ENCODE peak calls at places on chromosomes 12 and 14, in ten cellular contexts. K, E, L, R, G, U, N, W, B and T are unnamed samples.

GRCh38 chr12:121657305-121658008 is 12.0 kb downstream of the MORN3 start:
- DNase-seq in K (no peak), E (no peak), L (no peak), R (no peak), G (no peak), U (no peak), N (no peak), W (no peak), B (no peak), T (no peak)

GRCh38 chr14:24338843-24339242 is 948 bp downstream of the RIPK3 start:
- DNase-seq in K (no peak), E (no peak), L (no peak), R (no peak), G (no peak), U (no peak), N (no peak), W (no peak), B (no peak), T (no peak)

GRCh38 chr14:23861666-23862065 is 91.9 kb upstream of the DHRS4 start:
- DNase-seq in K (no peak), E (peak), L (no peak), R (no peak), G (no peak), U (peak), N (no peak), W (no peak), B (no peak), T (peak)

GRCh38 chr14:76923422-76924362 is 97.5 kb downstream of the LRRC74A start:
- DNase-seq in K (no peak), E (no peak), L (no peak), R (no peak), G (peak), U (no peak), N (no peak), W (no peak), B (no peak), T (no peak)

GRCh38 chr12:71780207-71780822 is 25.7 kb downstream of the RAB21 start:
- DNase-seq in K (peak), E (peak), L (peak), R (no peak), G (no peak), U (peak), N (no peak), W (peak), B (peak), T (peak)

GRCh38 chr14:88604213-88604612 is 41.4 kb downstream of the ZC3H14 start:
- DNase-seq in K (no peak), E (no peak), L (no peak), R (no peak), G (no peak), U (no peak), N (no peak), W (no peak), B (no peak), T (no peak)

GRCh38 chr12:46977976-46978375 is 101.4 kb upstream of the PCED1B start:
- DNase-seq in K (no peak), E (no peak), L (no peak), R (no peak), G (no peak), U (no peak), N (no peak), W (no peak), B (no peak), T (no peak)

GRCh38 chr12:10033783-10034381 is 3.4 kb downstream of the CLEC9A start:
- DNase-seq in K (no peak), E (no peak), L (no peak), R (no peak), G (no peak), U (no peak), N (no peak), W (no peak), B (no peak), T (no peak)

GRCh38 chr14:92986254-92987147 is 63.6 kb downstream of the CHGA start:
- DNase-seq in K (no peak), E (no peak), L (no peak), R (no peak), G (no peak), U (peak), N (peak), W (no peak), B (no peak), T (peak)

GRCh38 chr12:113392988-113393579 is 10.6 kb downstream of the SDS start:
- DNase-seq in K (no peak), E (no peak), L (no peak), R (no peak), G (peak), U (peak), N (no peak), W (no peak), B (no peak), T (no peak)

GRCh38 chr12:107684029-107684790 is 1.4 kb upstream of the PWP1 start:
- DNase-seq in K (no peak), E (no peak), L (no peak), R (no peak), G (no peak), U (no peak), N (no peak), W (no peak), B (no peak), T (no peak)

GRCh38 chr14:88960528-88960927 is 136.1 kb downstream of the TTC8 start:
- DNase-seq in K (no peak), E (no peak), L (no peak), R (no peak), G (no peak), U (no peak), N (no peak), W (no peak), B (no peak), T (no peak)

GRCh38 chr12:1919284-1919683 is 832 bp upstream of the CACNA2D4 start:
- DNase-seq in K (no peak), E (no peak), L (no peak), R (no peak), G (no peak), U (no peak), N (no peak), W (no peak), B (no peak), T (no peak)

GRCh38 chr14:105187935-105188524 is 6.9 kb upstream of the NUDT14 start:
- DNase-seq in K (peak), E (no peak), L (no peak), R (no peak), G (no peak), U (peak), N (no peak), W (no peak), B (peak), T (peak)

GRCh38 chr12:47965581-47965980 is 2.2 kb downstream of the TMEM106C start:
- DNase-seq in K (peak), E (no peak), L (no peak), R (no peak), G (no peak), U (no peak), N (no peak), W (no peak), B (peak), T (no peak)

GRCh38 chr12:51953011-51953568 is 1.6 kb downstream of the ACVR1B start:
- DNase-seq in K (no peak), E (no peak), L (no peak), R (no peak), G (no peak), U (no peak), N (no peak), W (no peak), B (no peak), T (no peak)

GRCh38 chr14:105711841-105712460 is 185.6 kb downstream of the TMEM121 start:
- DNase-seq in K (no peak), E (no peak), L (no peak), R (no peak), G (no peak), U (no peak), N (no peak), W (no peak), B (no peak), T (no peak)

GRCh38 chr12:12327802-12328201 is 22.2 kb downstream of the MANSC1 start:
- DNase-seq in K (no peak), E (peak), L (peak), R (no peak), G (no peak), U (peak), N (no peak), W (no peak), B (no peak), T (peak)

GRCh38 chr12:63822352-63822751 is 22.1 kb upstream of the SRGAP1 start:
- DNase-seq in K (no peak), E (no peak), L (no peak), R (no peak), G (no peak), U (no peak), N (no peak), W (no peak), B (no peak), T (no peak)

GRCh38 chr14:65792208-65792905 is 379.8 kb downstream of the FUT8 start:
- DNase-seq in K (no peak), E (no peak), L (no peak), R (no peak), G (no peak), U (peak), N (no peak), W (no peak), B (no peak), T (peak)

GRCh38 chr12:52296572-52297215 is 5.4 kb upstream of the KRT81 start:
- DNase-seq in K (peak), E (no peak), L (no peak), R (no peak), G (no peak), U (no peak), N (no peak), W (no peak), B (no peak), T (no peak)

GRCh38 chr12:121709478-121709890 is 3.1 kb upstream of the TMEM120B start:
- DNase-seq in K (no peak), E (no peak), L (no peak), R (no peak), G (no peak), U (peak), N (no peak), W (no peak), B (no peak), T (peak)

GRCh38 chr12:63843613-63844390 is 698 bp upstream of the SRGAP1 start:
- DNase-seq in K (peak), E (peak), L (peak), R (peak), G (peak), U (peak), N (peak), W (peak), B (peak), T (peak)

GRCh38 chr12:126385785-126386184 is 1320.5 kb downstream of the AACS start:
- DNase-seq in K (no peak), E (no peak), L (no peak), R (no peak), G (no peak), U (no peak), N (no peak), W (no peak), B (no peak), T (no peak)

GRCh38 chr12:57051011-57051410 is 1.1 kb upstream of the MYO1A start:
- DNase-seq in K (peak), E (no peak), L (no peak), R (no peak), G (no peak), U (no peak), N (no peak), W (no peak), B (no peak), T (no peak)

GRCh38 chr12:89140580-89141236 is 211.6 kb downstream of the DUSP6 start:
- DNase-seq in K (no peak), E (no peak), L (no peak), R (no peak), G (no peak), U (no peak), N (peak), W (no peak), B (no peak), T (no peak)
- TF ChIP-seq CTCF in K (no peak), E (no peak), L (no peak), R (no peak), G (no peak), U (no peak), N (no peak), W (no peak), B (no peak), T (no peak)

GRCh38 chr14:64350091-64350490 is 38.1 kb upstream of the MTHFD1 start:
- DNase-seq in K (no peak), E (no peak), L (no peak), R (no peak), G (no peak), U (no peak), N (no peak), W (no peak), B (no peak), T (no peak)
- TF ChIP-seq CTCF in K (no peak), E (no peak), L (no peak), R (no peak), G (no peak), U (no peak), N (no peak), W (no peak), B (no peak), T (no peak)

GRCh38 chr14:91357731-91358319 is 59.8 kb downstream of the CCDC88C start:
- DNase-seq in K (no peak), E (no peak), L (no peak), R (no peak), G (no peak), U (no peak), N (no peak), W (no peak), B (no peak), T (no peak)
- TF ChIP-seq CTCF in K (no peak), E (no peak), L (no peak), R (no peak), G (no peak), U (no peak), N (no peak), W (no peak), B (no peak), T (no peak)

GRCh38 chr14:63493246-63493645 is 49.9 kb downstream of the PPP2R5E start:
- DNase-seq in K (no peak), E (peak), L (no peak), R (no peak), G (no peak), U (peak), N (no peak), W (no peak), B (no peak), T (no peak)
- TF ChIP-seq CTCF in K (no peak), E (peak), L (no peak), R (no peak), G (peak), U (peak), N (no peak), W (no peak), B (no peak), T (no peak)

DNA sequence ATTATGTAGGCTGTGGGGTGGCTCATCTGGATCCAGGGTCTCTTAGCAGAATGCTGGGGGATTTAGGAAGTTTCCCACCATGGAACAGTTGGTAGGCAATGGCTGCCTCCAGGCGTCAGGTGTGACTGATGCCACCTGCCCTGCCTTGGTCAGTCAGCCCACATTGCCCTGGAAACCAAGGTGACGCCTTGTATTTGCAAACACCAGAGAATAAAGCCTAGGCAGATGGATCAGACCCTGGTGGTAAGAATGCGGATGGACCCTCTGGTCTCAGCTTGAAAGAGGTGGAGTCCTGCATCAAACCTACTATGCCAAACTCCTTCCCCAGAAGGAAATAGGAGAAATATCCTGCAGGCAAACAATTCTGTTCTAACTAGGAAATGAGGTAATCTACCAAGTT is 38.2 kb downstream of the NCKAP5L start:
- DNase-seq in K (no peak), E (no peak), L (no peak), R (no peak), G (no peak), U (peak), N (no peak), W (no peak), B (no peak), T (no peak)
- TF ChIP-seq CTCF in K (no peak), E (peak), L (no peak), R (no peak), G (peak), U (no peak), N (no peak), W (no peak), B (no peak), T (no peak)

GRCh38 chr12:112166051-112167015 is 41.0 kb downstream of the TRAFD1 start:
- DNase-seq in K (peak), E (no peak), L (no peak), R (no peak), G (no peak), U (no peak), N (no peak), W (no peak), B (no peak), T (no peak)
- TF ChIP-seq CTCF in K (no peak), E (no peak), L (no peak), R (no peak), G (no peak), U (no peak), N (no peak), W (no peak), B (no peak), T (no peak)

DNA sequence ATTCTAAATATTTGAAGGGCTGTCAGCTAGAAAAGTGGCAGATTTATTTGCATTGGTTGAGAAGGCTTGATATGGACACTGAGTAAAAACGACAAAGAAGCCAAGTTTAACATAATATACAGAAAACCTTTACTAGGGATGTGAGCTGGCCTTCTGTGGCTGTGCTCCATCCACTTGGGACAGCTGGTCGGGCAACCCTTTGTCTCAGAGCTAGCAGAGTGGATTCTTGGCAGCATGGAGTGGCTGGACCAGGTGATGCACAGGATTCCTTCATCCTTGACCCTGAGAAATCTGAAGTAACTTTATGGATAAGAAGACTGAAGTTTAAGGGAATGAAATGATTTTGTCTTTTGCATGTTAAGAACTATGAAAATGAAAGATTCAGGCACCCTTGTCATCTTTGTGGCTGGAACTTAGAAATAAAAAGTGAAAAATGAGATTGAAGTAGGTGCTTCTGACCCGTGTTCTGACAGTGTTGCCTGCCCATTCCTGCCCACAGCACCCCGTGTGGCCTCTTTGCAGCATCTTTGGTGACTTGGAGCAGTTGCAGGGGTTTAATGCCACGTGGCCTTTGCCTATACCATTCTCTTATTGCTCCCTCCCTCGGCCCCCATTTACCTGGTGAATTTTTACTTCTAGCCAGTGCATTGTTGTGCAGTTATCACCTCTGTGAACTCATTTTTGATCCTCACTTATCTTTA is 32.6 kb downstream of the PELI2 start:
- DNase-seq in K (no peak), E (no peak), L (no peak), R (no peak), G (no peak), U (peak), N (no peak), W (no peak), B (no peak), T (no peak)
- TF ChIP-seq CTCF in K (no peak), E (no peak), L (no peak), R (no peak), G (peak), U (no peak), N (no peak), W (no peak), B (no peak), T (no peak)

GRCh38 chr14:99749763-99750715 is 43.2 kb upstream of the EML1 start:
- DNase-seq in K (no peak), E (no peak), L (no peak), R (no peak), G (no peak), U (no peak), N (peak), W (no peak), B (no peak), T (no peak)
- TF ChIP-seq CTCF in K (no peak), E (no peak), L (no peak), R (no peak), G (no peak), U (no peak), N (no peak), W (no peak), B (no peak), T (no peak)